ENCODE peak calls at places on chromosomes 12 and 14, in five cellular contexts. W is spleen, Z is Peyer's patch, T is body of pancreas, M is transverse colon. G is an unnamed sample.

GRCh38 chr12:88529531-88530488 is 50.5 kb downstream of the KITLG start:
- DNase-seq in W (no peak), Z (no peak), T (peak; percentile 7), M (no peak), G (no peak)

GRCh38 chr12:79662046-79662811 is 28.5 kb downstream of the PAWR start:
- DNase-seq in W (no peak), Z (no peak), T (no peak), M (no peak), G (no peak)

GRCh38 chr14:96077983-96078686 is 39.0 kb downstream of the C14orf132 start:
- DNase-seq in W (peak; percentile 18), Z (no peak), T (no peak), M (no peak), G (no peak)

GRCh38 chr14:78075033-78075432 is 95.1 kb upstream of the NRXN3 start:
- DNase-seq in W (no peak), Z (no peak), T (no peak), M (no peak), G (no peak)

GRCh38 chr14:89466460-89466859 is 49.4 kb upstream of the FOXN3 start:
- DNase-seq in W (peak; percentile 84), Z (peak; percentile 32), T (no peak), M (no peak), G (no peak)

GRCh38 chr14:71855399-71856036 is 76.7 kb upstream of the RGS6 start:
- DNase-seq in W (peak; percentile 85), Z (peak; percentile 49), T (peak; percentile 44), M (peak; percentile 73), G (peak; percentile 16)

GRCh38 chr12:116920939-116921338 is 10.2 kb downstream of the FBXW8 start:
- DNase-seq in W (no peak), Z (no peak), T (no peak), M (no peak), G (no peak)

GRCh38 chr14:85090681-85091080 is 439.3 kb upstream of the FLRT2 start:
- DNase-seq in W (no peak), Z (no peak), T (no peak), M (no peak), G (no peak)

GRCh38 chr12:57454566-57455373 is at the start of gene INHBE:
- DNase-seq in W (peak; percentile 72), Z (no peak), T (no peak), M (no peak), G (no peak)

GRCh38 chr12:107398101-107398500 is 287.5 kb upstream of the PWP1 start:
- DNase-seq in W (no peak), Z (no peak), T (no peak), M (no peak), G (no peak)

GRCh38 chr14:77598366-77599050 is 17.9 kb downstream of the SPTLC2 start:
- DNase-seq in W (no peak), Z (peak; percentile 45), T (no peak), M (peak; percentile 37), G (no peak)

GRCh38 chr12:4412462-4412861 is 33.0 kb upstream of the FGF23 start:
- DNase-seq in W (no peak), Z (no peak), T (no peak), M (no peak), G (no peak)

GRCh38 chr12:76288218-76288617 is 60.0 kb downstream of the BBS10 start:
- DNase-seq in W (no peak), Z (no peak), T (no peak), M (no peak), G (no peak)

GRCh38 chr14:92341791-92342190 is 18.8 kb downstream of the SLC24A4 start:
- DNase-seq in W (no peak), Z (no peak), T (no peak), M (no peak), G (no peak)

GRCh38 chr12:28456934-28457710 is 266.9 kb downstream of the CCDC91 start:
- DNase-seq in W (no peak), Z (no peak), T (no peak), M (no peak), G (no peak)

GRCh38 chr12:64203775-64204174 is 18.3 kb downstream of the KICS2 start:
- DNase-seq in W (no peak), Z (no peak), T (no peak), M (no peak), G (no peak)

GRCh38 chr12:64207453-64207852 is 14.6 kb downstream of the KICS2 start:
- DNase-seq in W (no peak), Z (no peak), T (no peak), M (no peak), G (no peak)

GRCh38 chr12:64203036-64203435 is 19.1 kb downstream of the KICS2 start:
- DNase-seq in W (no peak), Z (no peak), T (no peak), M (no peak), G (no peak)

GRCh38 chr12:64205542-64205941 is 16.6 kb downstream of the KICS2 start:
- DNase-seq in W (no peak), Z (no peak), T (no peak), M (no peak), G (no peak)
- TF ChIP-seq POLR2A in W (no peak), Z (no peak), T (no peak), M (no peak), G (no peak)

DNA sequence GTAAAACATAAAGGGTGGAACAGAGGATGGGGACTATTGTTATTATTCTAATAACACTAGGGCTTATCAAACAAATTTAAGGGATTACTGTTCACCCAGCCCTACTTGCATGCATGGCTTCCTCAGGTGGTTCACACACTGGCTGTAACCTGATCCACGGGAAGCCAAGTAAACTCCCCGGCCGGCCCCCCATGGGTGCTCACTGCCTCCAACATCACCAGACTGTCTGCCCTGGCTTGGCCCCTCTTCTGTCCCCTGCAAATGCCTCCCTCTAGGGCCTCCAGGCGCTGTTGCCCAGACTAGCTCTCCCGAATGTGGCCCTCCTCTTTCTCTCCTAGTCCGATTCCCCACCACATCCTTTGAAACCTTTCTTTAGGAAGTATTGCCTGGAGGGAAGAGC is 18.6 kb downstream of the FAIM2 start:
- DNase-seq in W (no peak), Z (no peak), T (no peak), M (no peak), G (no peak)
- H3K27me3 ChIP-seq in W (no peaks in the 10 kb centered on the region), Z (no peaks in the 10 kb centered on the region), T (no peaks in the 10 kb centered on the region), M (no peaks in the 10 kb centered on the region), G (no peaks in the 10 kb centered on the region)

GRCh38 chr12:2297658-2298057 is 244.9 kb downstream of the CACNA1C start:
- DNase-seq in W (no peak), Z (no peak), T (no peak), M (no peak), G (no peak)

GRCh38 chr12:2297004-2297403 is 244.2 kb downstream of the CACNA1C start:
- DNase-seq in W (no peak), Z (no peak), T (no peak), M (no peak), G (no peak)

GRCh38 chr12:2294651-2295475 is 242.1 kb downstream of the CACNA1C start:
- DNase-seq in W (no peak), Z (no peak), T (peak; percentile 70), M (peak; percentile 25), G (peak; percentile 62)

GRCh38 chr12:2298556-2299195 is 245.9 kb downstream of the CACNA1C start:
- DNase-seq in W (no peak), Z (no peak), T (no peak), M (no peak), G (no peak)

GRCh38 chr12:2295941-2296461 is 243.2 kb downstream of the CACNA1C start:
- DNase-seq in W (no peak), Z (no peak), T (no peak), M (no peak), G (no peak)
- H3K4me1 ChIP-seq in W (peaks cover 10% of the 10 kb centered on the region), Z (no peaks in the 10 kb centered on the region), T (no peaks in the 10 kb centered on the region), M (peaks cover 3% of the 10 kb centered on the region), G (no peaks in the 10 kb centered on the region)

DNA sequence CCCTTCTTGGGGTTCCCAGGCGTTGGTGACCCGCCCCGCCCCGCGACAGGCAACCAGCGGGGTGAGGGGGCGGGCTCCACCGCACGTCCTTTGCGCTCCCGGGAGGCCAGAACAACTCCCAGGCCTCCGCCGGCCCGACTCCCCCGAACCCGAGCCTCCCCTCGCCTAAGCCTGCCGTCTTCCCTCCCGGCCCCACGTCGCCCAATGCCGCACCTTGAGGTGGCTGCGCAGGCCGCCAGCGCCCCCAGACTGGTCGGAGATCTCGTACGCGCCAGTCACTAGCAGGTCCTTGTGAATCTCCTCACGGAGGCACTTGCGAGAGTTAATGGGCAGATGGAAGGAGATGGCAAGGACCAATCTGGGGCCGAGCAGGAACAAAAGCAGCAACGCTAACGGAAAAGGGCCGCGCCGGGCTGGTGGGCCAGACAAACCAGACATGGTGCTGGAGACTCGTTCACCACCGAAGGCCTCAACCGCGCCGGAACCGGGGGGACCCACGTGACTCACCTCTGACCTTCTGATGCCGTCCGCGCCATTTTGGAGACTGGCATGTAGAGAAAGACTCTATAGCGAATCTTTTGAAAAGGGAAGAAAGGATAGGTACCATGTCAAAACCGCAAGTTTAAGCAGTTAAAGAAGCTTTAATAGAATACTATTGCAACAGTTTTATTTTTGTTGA is at the start of gene TMED10:
- DNase-seq in W (peak; percentile 96), Z (peak; percentile 90), T (peak; percentile 92), M (peak; percentile 93), G (peak; percentile 89)
- TF ChIP-seq POLR2A in W (peak; percentile 20), Z (peak; percentile 61), T (peak; percentile 94), M (peak; percentile 78), G (peak; percentile 74)

G was measured in uterus.